ENCODE peak calls at places on chromosomes 12 and 14, in four cellular contexts. Q is cardiac fibroblast, V is fibroblast of the conjunctiva, A is uterus. X is an unnamed sample.

GRCh38 chr14:58701156-58701555 is 63.4 kb downstream of the DACT1 start:
- DNase-seq in Q (no peak), V (no peak), A (no peak), X (no peak)

GRCh38 chr14:51394391-51394790 is 154.3 kb downstream of the TMX1 start:
- DNase-seq in Q (peak), V (no peak), A (no peak), X (no peak)

GRCh38 chr12:117212563-117213190 is 22.4 kb upstream of the FBXO21 start:
- DNase-seq in Q (peak), V (peak), A (peak), X (peak)

GRCh38 chr14:22012452-22012851 is 338.8 kb upstream of the OR4E1 start:
- DNase-seq in Q (no peak), V (no peak), A (no peak), X (no peak)

GRCh38 chr12:80559766-80560165 is 115.7 kb downstream of the PTPRQ start:
- DNase-seq in Q (no peak), V (no peak), A (no peak), X (no peak)

GRCh38 chr14:99202516-99202915 is 69.5 kb downstream of the BCL11B start:
- DNase-seq in Q (no peak), V (no peak), A (no peak), X (no peak)

GRCh38 chr12:103647267-103647666 is 60.2 kb downstream of the STAB2 start:
- DNase-seq in Q (peak), V (no peak), A (no peak), X (no peak)

GRCh38 chr12:87157791-87158190 is 871.4 kb downstream of the C12orf50 start:
- DNase-seq in Q (peak), V (peak), A (no peak), X (no peak)

GRCh38 chr14:96146131-96146771 is 58.4 kb upstream of the BDKRB2 start:
- DNase-seq in Q (peak), V (peak), A (peak), X (peak)

GRCh38 chr14:55279384-55279783 is 8.2 kb downstream of the FBXO34 start:
- DNase-seq in Q (no peak), V (no peak), A (no peak), X (no peak)

GRCh38 chr14:34843011-34843554 is 32.1 kb downstream of the BAZ1A start:
- DNase-seq in Q (peak), V (peak), A (no peak), X (no peak)

GRCh38 chr12:124422570-124423523 is 128.0 kb downstream of the RFLNA start:
- DNase-seq in Q (peak), V (peak), A (peak), X (peak)

GRCh38 chr12:56948881-56949280 is 8.5 kb downstream of the RDH16 start:
- DNase-seq in Q (no peak), V (no peak), A (no peak), X (no peak)

GRCh38 chr12:110920324-110920910 is at the start of gene MYL2:
- DNase-seq in Q (no peak), V (no peak), A (no peak), X (no peak)

GRCh38 chr12:102023343-102023930 is 38.4 kb downstream of the WASHC3 start:
- DNase-seq in Q (peak), V (peak), A (no peak), X (no peak)

GRCh38 chr14:66790101-66790500 is 282.2 kb downstream of the GPHN start:
- DNase-seq in Q (no peak), V (no peak), A (no peak), X (no peak)

GRCh38 chr12:52439420-52439819 is 5.2 kb upstream of the KRT75 start:
- DNase-seq in Q (no peak), V (no peak), A (no peak), X (no peak)

GRCh38 chr14:52124791-52125661 is 56.2 kb upstream of the NID2 start:
- DNase-seq in Q (peak), V (peak), A (no peak), X (no peak)

GRCh38 chr14:65866422-65866821 is 453.9 kb downstream of the FUT8 start:
- DNase-seq in Q (no peak), V (no peak), A (no peak), X (no peak)

GRCh38 chr14:68384335-68384734 is 408.5 kb downstream of the ZFP36L1 start:
- DNase-seq in Q (peak), V (no peak), A (no peak), X (peak)

GRCh38 chr14:51053157-51053556 is 41.7 kb downstream of the TRIM9 start:
- DNase-seq in Q (no peak), V (no peak), A (no peak), X (no peak)

GRCh38 chr14:70190156-70190555 is 1.4 kb upstream of the SLC8A3 start:
- DNase-seq in Q (no peak), V (no peak), A (no peak), X (no peak)

X was measured in sigmoid colon.